ENCODE peak calls at places on chromosomes 16 and 17, in nine cellular contexts. F is adrenal gland, L is RWPE2, C is testis, E is heart right ventricle, W is cardiac muscle cell, D is psoas muscle, X is transverse colon, B is ovary. U is an unnamed sample.

GRCh38 chr16:5615868-5616642 is 518.5 kb upstream of the EEF2KMT start:
- DNase-seq in F (peak; percentile 38), L (no peak), C (peak; percentile 70), E (peak; percentile 9), W (peak; percentile 88), D (peak; percentile 48), X (peak; percentile 64), B (no peak), U (peak; percentile 90)

GRCh38 chr16:85891033-85891775 is 7.8 kb upstream of the IRF8 start:
- DNase-seq in F (no peak), L (no peak), C (no peak), E (no peak), W (no peak), D (no peak), X (no peak), B (no peak), U (no peak)

GRCh38 chr16:88448461-88449266 is 4.4 kb upstream of the ZFPM1 start:
- DNase-seq in F (no peak), L (no peak), C (no peak), E (no peak), W (no peak), D (no peak), X (no peak), B (no peak), U (peak; percentile 53)

GRCh38 chr16:6496996-6497395 is 835.6 kb upstream of the RBFOX1 start:
- DNase-seq in F (no peak), L (no peak), C (no peak), E (no peak), W (no peak), D (no peak), X (no peak), B (no peak), U (no peak)

GRCh38 chr16:89864421-89864820 is 9.0 kb upstream of the TCF25 start:
- DNase-seq in F (no peak), L (no peak), C (no peak), E (no peak), W (no peak), D (no peak), X (no peak), B (no peak), U (no peak)

GRCh38 chr16:19131809-19132777 is 18.3 kb downstream of the ITPRIPL2 start:
- DNase-seq in F (no peak), L (no peak), C (no peak), E (peak; percentile 29), W (no peak), D (no peak), X (no peak), B (no peak), U (no peak)

GRCh38 chr17:29038511-29039300 is 4.2 kb upstream of the PIPOX start:
- DNase-seq in F (no peak), L (no peak), C (no peak), E (no peak), W (no peak), D (no peak), X (no peak), B (no peak), U (no peak)

GRCh38 chr17:17729620-17730249 is 48.5 kb downstream of the RAI1 start:
- DNase-seq in F (no peak), L (no peak), C (no peak), E (no peak), W (peak; percentile 45), D (no peak), X (peak; percentile 64), B (no peak), U (no peak)

GRCh38 chr16:85057212-85057889 is 29.8 kb downstream of the KIAA0513 start:
- DNase-seq in F (no peak), L (no peak), C (no peak), E (no peak), W (peak; percentile 52), D (no peak), X (no peak), B (no peak), U (no peak)

GRCh38 chr17:76955191-76955590 is 87.0 kb downstream of the MGAT5B start:
- DNase-seq in F (no peak), L (no peak), C (no peak), E (no peak), W (no peak), D (no peak), X (no peak), B (no peak), U (no peak)

GRCh38 chr16:84985079-84986065 is 26.0 kb downstream of the ZDHHC7 start:
- DNase-seq in F (no peak), L (no peak), C (no peak), E (no peak), W (no peak), D (peak; percentile 81), X (no peak), B (no peak), U (no peak)

GRCh38 chr17:65099941-65100315 is 37.2 kb upstream of the RGS9 start:
- DNase-seq in F (peak; percentile 50), L (no peak), C (peak; percentile 22), E (no peak), W (no peak), D (peak; percentile 74), X (peak; percentile 61), B (no peak), U (peak; percentile 29)
- H3K4me3 ChIP-seq in F (no peak overlapping the region), L (peak overlapping the region; percentile 36), C (peak overlapping the region; percentile 55), E (peak overlapping the region; percentile 59), W (no peak overlapping the region), D (peak overlapping the region; percentile 74), X (peak overlapping the region; percentile 39), B (peak overlapping the region; percentile 50), U (peak overlapping the region; percentile 69)

GRCh38 chr17:82950525-82951102 is 110.8 kb upstream of the ZNF750 start:
- DNase-seq in F (peak; percentile 2), L (no peak), C (no peak), E (no peak), W (no peak), D (peak; percentile 10), X (no peak), B (peak; percentile 19), U (no peak)

GRCh38 chr17:82949361-82949760 is 109.5 kb upstream of the ZNF750 start:
- DNase-seq in F (peak; percentile 1), L (peak; percentile 37), C (no peak), E (no peak), W (no peak), D (peak; percentile 24), X (no peak), B (peak; percentile 17), U (no peak)

GRCh38 chr17:82948081-82948511 is 108.3 kb upstream of the ZNF750 start:
- DNase-seq in F (peak; percentile 5), L (peak; percentile 51), C (no peak), E (no peak), W (no peak), D (peak; percentile 49), X (peak; percentile 6), B (peak; percentile 24), U (no peak)

GRCh38 chr17:82948957-82949356 is 109.1 kb upstream of the ZNF750 start:
- DNase-seq in F (no peak), L (no peak), C (no peak), E (no peak), W (no peak), D (peak; percentile 8), X (no peak), B (peak; percentile 17), U (no peak)

DNA sequence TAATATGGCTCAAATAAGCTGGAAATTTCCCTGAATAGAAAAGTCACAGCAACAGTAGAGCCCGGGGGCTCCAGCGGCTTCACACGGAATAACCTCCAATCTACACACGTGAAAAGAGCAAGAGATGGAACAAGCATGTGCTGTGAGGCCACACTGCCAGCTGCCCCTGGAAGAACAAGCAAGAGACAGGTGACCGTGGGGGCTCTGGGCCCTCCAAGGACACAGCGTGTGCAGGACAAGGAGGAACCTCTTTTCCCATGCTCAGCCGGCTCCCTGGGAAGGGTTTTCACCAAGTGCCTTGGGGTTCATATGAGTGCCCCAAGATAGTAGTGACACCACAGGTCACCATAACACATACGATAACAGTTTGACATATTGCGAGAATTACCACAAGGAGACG is 110.2 kb upstream of the ZNF750 start:
- DNase-seq in F (peak; percentile 6), L (peak; percentile 41), C (no peak), E (no peak), W (no peak), D (peak; percentile 35), X (no peak), B (peak; percentile 11), U (no peak)
- H3K9me3 ChIP-seq in F (no peaks in the 10 kb centered on the region), L (peaks cover 8% of the 10 kb centered on the region), C (no peaks in the 10 kb centered on the region), E (peaks cover 13% of the 10 kb centered on the region), W (no peaks in the 10 kb centered on the region), D (peaks cover 13% of the 10 kb centered on the region), X (peaks cover 8% of the 10 kb centered on the region), B (no peaks in the 10 kb centered on the region), U (peaks cover 16% of the 10 kb centered on the region)

GRCh38 chr16:10941127-10941933 is 938 bp downstream of the DEXI start:
- DNase-seq in F (no peak), L (no peak), C (no peak), E (no peak), W (no peak), D (peak; percentile 58), X (peak; percentile 35), B (peak; percentile 61), U (peak; percentile 21)

GRCh38 chr16:10938321-10938720 is 3.9 kb downstream of the DEXI start:
- DNase-seq in F (no peak), L (no peak), C (no peak), E (no peak), W (no peak), D (no peak), X (no peak), B (no peak), U (no peak)

GRCh38 chr16:10940501-10941079 is 1.7 kb downstream of the DEXI start:
- DNase-seq in F (peak; percentile 67), L (no peak), C (no peak), E (no peak), W (no peak), D (peak; percentile 67), X (no peak), B (peak; percentile 57), U (no peak)

GRCh38 chr16:10938844-10939648 is 3.2 kb downstream of the DEXI start:
- DNase-seq in F (no peak), L (no peak), C (no peak), E (no peak), W (no peak), D (no peak), X (no peak), B (no peak), U (no peak)

GRCh38 chr16:10939649-10940206 is 2.5 kb downstream of the DEXI start:
- DNase-seq in F (no peak), L (no peak), C (no peak), E (no peak), W (no peak), D (no peak), X (no peak), B (no peak), U (no peak)
- H3K4me1 ChIP-seq in F (peaks cover 74% of the 10 kb centered on the region), L (no peaks in the 10 kb centered on the region), C (peaks cover 65% of the 10 kb centered on the region), E (peaks cover 85% of the 10 kb centered on the region), W (peaks cover 10% of the 10 kb centered on the region), D (peaks cover 70% of the 10 kb centered on the region), X (peaks cover 67% of the 10 kb centered on the region), B (peaks cover 21% of the 10 kb centered on the region), U (no peaks in the 10 kb centered on the region)

DNA sequence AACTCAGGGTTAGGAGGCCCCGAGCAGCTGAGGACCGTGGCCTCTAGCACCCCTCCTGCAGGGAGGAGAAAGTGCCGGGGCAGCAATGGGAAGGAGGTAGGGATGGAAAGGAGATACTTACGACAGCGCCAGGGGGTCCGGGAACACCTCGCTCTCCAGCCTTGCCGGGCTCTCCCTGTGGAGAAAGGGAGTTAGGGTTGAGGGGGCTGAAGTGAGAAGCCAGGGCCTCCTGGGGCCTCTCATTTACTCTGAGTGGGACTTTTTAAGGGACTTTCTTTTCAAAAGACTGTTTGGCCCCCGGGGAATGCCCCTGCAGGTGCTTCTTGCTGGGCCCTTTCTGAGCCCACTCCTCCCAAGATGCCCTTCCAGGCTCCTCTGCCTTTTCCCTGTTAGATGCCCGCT is 8.6 kb downstream of the COL1A1 start:
- DNase-seq in F (no peak), L (no peak), C (no peak), E (no peak), W (no peak), D (no peak), X (no peak), B (no peak), U (no peak)
- H3K4me3 ChIP-seq in F (no peak overlapping the region), L (no peak overlapping the region), C (no peak overlapping the region), E (no peak overlapping the region), W (no peak overlapping the region), D (no peak overlapping the region), X (no peak overlapping the region), B (no peak overlapping the region), U (no peak overlapping the region)

U was measured in BE2C.